ENCODE peak calls at places on chromosomes 4 and X, in seven cellular contexts. I is Peyer's patch, V is HepG2, C is body of pancreas, L is endodermal cell, Z is WTC11, A is OCI-LY7. T is an unnamed sample.

GRCh38 chr4:40515398-40516293 is 114.0 kb downstream of the RBM47 start:
- DNase-seq in Z (no peak), I (peak), L (peak), V (peak), C (no peak), A (peak), T (no peak)

GRCh38 chr4:100061835-100062234 is 111.8 kb upstream of the H2AZ1 start:
- DNase-seq in V (no peak), Z (no peak), A (no peak), L (no peak), I (no peak), C (no peak), T (no peak)

GRCh38 chr4:150368667-150369066 is 213.3 kb upstream of the MAB21L2 start:
- DNase-seq in Z (no peak), L (no peak), V (no peak), A (no peak), C (no peak), I (no peak), T (no peak)

GRCh38 chr4:84644087-84644486 is 61.2 kb downstream of the CDS1 start:
- DNase-seq in I (no peak), V (no peak), A (no peak), C (no peak), Z (no peak), L (no peak), T (no peak)

GRCh38 chrX:74346124-74346523 is 42.1 kb downstream of the ZCCHC13 start:
- DNase-seq in A (no peak), Z (no peak), C (no peak), L (no peak), I (no peak), V (no peak), T (no peak)

GRCh38 chr4:73850261-73850970 is 2.7 kb upstream of the PF4V1 start:
- DNase-seq in I (no peak), A (no peak), V (no peak), L (no peak), Z (no peak), C (no peak), T (no peak)

GRCh38 chr4:182091128-182091527 is 152.1 kb upstream of the TENM3 start:
- DNase-seq in Z (no peak), A (no peak), I (no peak), C (no peak), V (no peak), L (no peak), T (no peak)

GRCh38 chr4:185566972-185567749 is 31.9 kb upstream of the PDLIM3 start:
- DNase-seq in L (no peak), Z (no peak), C (peak), A (no peak), V (peak), I (no peak), T (peak)

GRCh38 chr4:47270226-47270888 is 193.1 kb downstream of the COMMD8 start:
- DNase-seq in A (no peak), C (no peak), V (no peak), L (no peak), Z (no peak), I (no peak), T (no peak)

GRCh38 chr4:187064033-187064432 is 340.4 kb upstream of the FAT1 start:
- DNase-seq in L (no peak), Z (no peak), V (no peak), I (no peak), A (no peak), C (no peak), T (no peak)

GRCh38 chr4:109067509-109068205 is 234.8 kb downstream of the COL25A1 start:
- DNase-seq in A (no peak), V (no peak), L (no peak), C (peak), I (no peak), Z (no peak), T (no peak)

GRCh38 chr4:42654606-42655005 is 2.3 kb downstream of the ATP8A1 start:
- DNase-seq in I (peak), Z (no peak), C (no peak), L (no peak), V (peak), A (no peak), T (no peak)

GRCh38 chrX:72131317-72132294 is at the start of gene RTL5:
- DNase-seq in A (no peak), C (peak), I (peak), V (peak), Z (peak), L (peak), T (peak)

GRCh38 chr4:177251237-177251636 is 58.4 kb upstream of the NEIL3 start:
- DNase-seq in A (no peak), V (no peak), I (no peak), C (no peak), L (no peak), Z (no peak), T (no peak)

GRCh38 chr4:61210186-61210939 is 10.2 kb downstream of the ADGRL3 start:
- DNase-seq in L (peak), C (no peak), I (no peak), A (no peak), Z (peak), V (no peak), T (no peak)

GRCh38 chrX:154466036-154466435 is 8.0 kb downstream of the PLXNA3 start:
- DNase-seq in A (no peak), Z (no peak), V (no peak), C (no peak), I (no peak), L (no peak), T (no peak)

GRCh38 chr4:13176603-13177190 is 307.4 kb downstream of the RAB28 start:
- DNase-seq in C (no peak), Z (no peak), V (no peak), L (peak), I (no peak), A (no peak), T (no peak)

GRCh38 chrX:31199051-31199769 is 127.4 kb upstream of the FTHL17 start:
- DNase-seq in L (no peak), C (peak), Z (no peak), I (no peak), V (no peak), A (no peak), T (peak)

GRCh38 chr4:113499696-113500095 is 261.8 kb downstream of the CAMK2D start:
- DNase-seq in C (no peak), Z (no peak), I (no peak), V (peak), L (no peak), A (no peak), T (peak)

GRCh38 chrX:123835661-123836371 is 24.0 kb upstream of the XIAP start:
- DNase-seq in Z (no peak), A (no peak), I (no peak), C (no peak), V (no peak), L (no peak), T (no peak)

GRCh38 chr4:113513376-113513775 is 248.2 kb downstream of the CAMK2D start:
- DNase-seq in V (no peak), C (no peak), A (no peak), L (no peak), Z (no peak), I (no peak), T (no peak)

GRCh38 chr4:52843958-52844357 is 18.2 kb upstream of the RASL11B start:
- DNase-seq in L (no peak), I (no peak), V (no peak), Z (no peak), C (no peak), A (no peak), T (no peak)

GRCh38 chrX:46755656-46756055 is 3.3 kb downstream of the SLC9A7 start:
- DNase-seq in Z (no peak), V (no peak), A (no peak), L (no peak), I (no peak), C (no peak), T (no peak)

GRCh38 chr4:81620442-81620841 is 148.7 kb upstream of the RASGEF1B start:
- DNase-seq in L (no peak), I (no peak), A (no peak), C (no peak), Z (no peak), V (no peak), T (no peak)

GRCh38 chr4:94660614-94661013 is 97.1 kb upstream of the BMPR1B start:
- DNase-seq in V (no peak), I (no peak), A (no peak), C (no peak), Z (no peak), L (no peak), T (no peak)

GRCh38 chr4:93084599-93085305 is 743.8 kb upstream of the ATOH1 start:
- DNase-seq in V (no peak), Z (peak), A (no peak), L (peak), C (no peak), I (no peak), T (no peak)

GRCh38 chr4:26780524-26780923 is 80.1 kb upstream of the STIM2 start:
- DNase-seq in Z (no peak), V (no peak), L (no peak), C (no peak), I (no peak), A (peak), T (no peak)

GRCh38 chr4:155638195-155638960 is 28.3 kb upstream of the GUCY1A1 start:
- DNase-seq in I (no peak), Z (no peak), C (no peak), V (no peak), L (no peak), A (no peak), T (no peak)

GRCh38 chrX:107324493-107325310 is 118.3 kb downstream of the DNAAF6 start:
- DNase-seq in I (no peak), Z (peak), L (peak), A (peak), C (no peak), V (no peak), T (no peak)

GRCh38 chr4:110172972-110173371 is 25.4 kb downstream of the ELOVL6 start:
- DNase-seq in V (no peak), I (peak), A (no peak), C (no peak), Z (no peak), L (no peak), T (no peak)

GRCh38 chr4:141486375-141486997 is 149.9 kb upstream of the IL15 start:
- DNase-seq in I (no peak), A (no peak), Z (no peak), C (no peak), L (no peak), V (no peak), T (peak)

GRCh38 chrX:16870861-16871584 is 861 bp upstream of the RBBP7 start:
- DNase-seq in Z (peak), L (peak), I (peak), C (peak), V (no peak), A (peak), T (no peak)

GRCh38 chrX:551306-551705 is 79.3 kb upstream of the SHOX start:
- DNase-seq in A (no peak), I (no peak), Z (no peak), C (no peak), L (no peak), V (no peak), T (no peak)

GRCh38 chr4:77815651-77816050 is 3.5 kb downstream of the CNOT6L start:
- DNase-seq in I (no peak), L (no peak), Z (no peak), C (no peak), V (no peak), A (peak), T (no peak)

GRCh38 chr4:124884316-124884715 is 171.8 kb upstream of the ANKRD50 start:
- DNase-seq in A (no peak), L (no peak), C (no peak), V (no peak), I (no peak), Z (no peak), T (no peak)

GRCh38 chr4:140099993-140100392 is 54.0 kb downstream of the MAML3 start:
- DNase-seq in A (no peak), C (no peak), L (peak), I (peak), Z (no peak), V (no peak), T (no peak)

GRCh38 chr4:110278127-110278526 is 79.7 kb upstream of the ELOVL6 start:
- DNase-seq in I (no peak), C (no peak), V (no peak), Z (no peak), L (no peak), A (no peak), T (no peak)

DNA sequence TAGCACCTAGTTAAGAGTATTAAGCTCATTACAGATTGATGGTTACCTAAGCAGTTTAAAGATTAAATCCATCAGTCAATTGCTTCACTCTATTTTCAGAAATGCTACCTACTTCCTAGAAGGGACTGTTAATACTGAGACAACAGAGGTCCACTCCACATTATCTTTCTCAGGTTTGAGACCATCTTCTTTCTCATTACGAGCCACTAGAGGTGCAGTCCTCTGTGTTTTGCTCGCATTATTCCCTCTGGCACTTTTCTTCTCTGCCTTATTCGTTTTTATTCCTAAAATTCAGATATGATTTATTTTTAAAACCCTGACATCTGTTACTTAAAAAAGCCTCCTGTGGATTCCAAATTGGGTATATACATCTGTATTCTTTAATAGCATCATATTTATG is 459.1 kb downstream of the FSTL5 start:
- DNase-seq in Z (no peak), A (no peak), L (no peak), V (no peak), C (no peak), I (no peak), T (no peak)
- TF ChIP-seq CTCF in Z (no peak), A (no peak), L (peak), V (no peak), C (no peak), I (no peak), T (no peak)

DNA sequence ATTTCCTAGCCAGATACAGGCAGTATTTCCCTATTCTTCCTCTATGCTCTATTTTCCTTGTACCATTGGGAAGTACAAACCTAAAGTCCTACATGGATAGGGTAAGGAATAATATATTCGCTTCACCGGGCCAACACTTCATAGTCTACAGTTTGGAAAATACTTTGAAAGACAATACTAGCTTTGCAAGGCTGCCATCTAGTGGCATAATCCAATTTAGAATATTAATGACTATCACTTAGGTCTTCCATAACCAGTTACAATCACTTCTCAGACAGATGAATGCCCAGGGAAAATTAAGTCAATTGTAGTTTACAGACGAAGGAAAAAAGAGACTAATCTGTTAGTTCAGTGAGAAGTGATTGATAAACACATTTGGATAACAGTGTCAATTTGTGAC is 141.0 kb upstream of the FAM47C start:
- DNase-seq in C (no peak), L (no peak), A (peak), Z (no peak), V (peak), I (no peak), T (no peak)
- TF ChIP-seq CTCF in C (peak), L (peak), A (peak), Z (no peak), V (peak), I (peak), T (no peak)

GRCh38 chr4:144355809-144356757 is 215.6 kb upstream of the GYPA start:
- DNase-seq in L (peak), A (peak), I (no peak), C (no peak), V (peak), Z (peak), T (peak)
- TF ChIP-seq CTCF in L (peak), A (peak), I (no peak), C (no peak), V (no peak), Z (no peak), T (peak)

GRCh38 chr4:19304028-19304427 is 947.7 kb upstream of the SLIT2 start:
- DNase-seq in A (no peak), C (no peak), Z (no peak), V (no peak), L (no peak), I (no peak), T (no peak)

DNA sequence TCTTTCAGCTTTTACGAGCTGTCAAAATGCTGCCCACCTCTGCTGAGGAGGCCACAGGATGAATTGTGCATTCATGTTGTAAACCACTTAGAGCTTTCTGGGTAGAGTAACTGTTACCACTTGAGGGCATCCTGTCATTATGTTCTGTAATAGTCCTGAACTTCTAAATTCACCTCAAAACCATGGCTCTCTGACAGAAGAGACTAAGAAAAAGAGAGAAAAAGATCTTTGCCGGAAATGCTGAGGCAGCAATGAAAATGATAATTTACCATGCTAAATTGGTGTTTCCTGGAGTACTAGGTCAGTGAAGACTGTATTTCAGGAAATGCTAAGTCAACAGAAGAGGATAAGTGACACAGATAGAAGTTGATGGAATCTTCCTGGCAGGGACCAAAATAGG is 942.3 kb upstream of the SLIT2 start:
- DNase-seq in A (no peak), L (no peak), C (no peak), V (no peak), I (no peak), Z (no peak), T (no peak)
- TF ChIP-seq CTCF in A (peak), L (peak), C (no peak), V (no peak), I (no peak), Z (no peak), T (peak)

T was measured in AG04449.